ENCODE peak calls at places on chromosomes 13 and 19, in nine cellular contexts. J is esophagus squamous epithelium, H is glutamatergic neuron, Z is HFFc6, O is body of pancreas, S is AG04450, D is lower lobe of right lung, B is sigmoid colon, W is Caco-2. V is an unnamed sample.

GRCh38 chr13:67421475-67421874 is 191.3 kb upstream of the PCDH9 start:
- DNase-seq in Z (no peak), O (no peak), S (no peak), W (no peak), J (no peak), B (no peak), D (no peak), H (no peak), V (no peak)

GRCh38 chr19:55383279-55383788 is 758 bp downstream of the TMEM238 start:
- DNase-seq in S (no peak), W (no peak), Z (no peak), B (no peak), D (no peak), J (no peak), O (peak), H (peak), V (no peak)

GRCh38 chr19:41330946-41331678 is 21.1 kb downstream of the CCDC97 start:
- DNase-seq in W (no peak), D (no peak), O (no peak), Z (no peak), S (no peak), H (peak), B (no peak), J (no peak), V (no peak)

GRCh38 chr13:93767231-93767916 is 540.8 kb downstream of the GPC6 start:
- DNase-seq in H (no peak), J (no peak), O (no peak), B (no peak), W (no peak), S (no peak), D (no peak), Z (no peak), V (no peak)

GRCh38 chr13:76350399-76350798 is 535.8 kb downstream of the KCTD12 start:
- DNase-seq in D (peak), W (peak), B (no peak), O (no peak), Z (no peak), H (no peak), S (no peak), J (no peak), V (no peak)

GRCh38 chr13:26722321-26722720 is 38.3 kb downstream of the GPR12 start:
- DNase-seq in B (no peak), S (no peak), D (no peak), Z (no peak), H (no peak), W (no peak), O (no peak), J (no peak), V (no peak)

GRCh38 chr13:114090476-114090875 is 41.9 kb downstream of the RASA3 start:
- DNase-seq in Z (no peak), B (peak), W (peak), S (no peak), J (no peak), O (no peak), D (peak), H (no peak), V (peak)

GRCh38 chr13:79237981-79238380 is 168.1 kb downstream of the RBM26 start:
- DNase-seq in J (no peak), Z (no peak), O (no peak), B (no peak), D (no peak), H (no peak), S (no peak), W (no peak), V (no peak)

GRCh38 chr13:83215627-83216026 is 666.6 kb downstream of the SLITRK1 start:
- DNase-seq in J (no peak), B (no peak), H (no peak), S (peak), O (no peak), Z (peak), W (no peak), D (no peak), V (no peak)

GRCh38 chr19:14482112-14482941 is 7.2 kb upstream of the PTGER1 start:
- DNase-seq in W (no peak), Z (no peak), D (no peak), J (no peak), S (no peak), O (no peak), H (no peak), B (no peak), V (no peak)

GRCh38 chr13:36207672-36208071 is 6.7 kb downstream of the SOHLH2 start:
- DNase-seq in H (no peak), J (no peak), S (no peak), B (no peak), O (no peak), Z (no peak), D (no peak), W (no peak), V (no peak)

GRCh38 chr19:33678796-33679195 is 57.0 kb downstream of the CHST8 start:
- DNase-seq in W (no peak), O (no peak), H (no peak), D (no peak), Z (no peak), J (no peak), B (peak), S (no peak), V (no peak)

GRCh38 chr13:98896868-98897144 is 81.1 kb downstream of the DOCK9 start:
- DNase-seq in D (no peak), Z (no peak), H (no peak), W (peak), J (no peak), B (no peak), S (no peak), O (no peak), V (no peak)

GRCh38 chr13:44618326-44618725 is 42.2 kb upstream of the TSC22D1 start:
- DNase-seq in W (no peak), H (no peak), O (no peak), J (no peak), B (no peak), D (no peak), S (no peak), Z (no peak), V (no peak)

GRCh38 chr13:29540799-29541198 is 54.7 kb downstream of the SLC7A1 start:
- DNase-seq in S (no peak), H (no peak), B (no peak), O (no peak), W (no peak), D (no peak), Z (no peak), J (no peak), V (no peak)

GRCh38 chr19:35000647-35001501 is 751 bp downstream of the GRAMD1A start:
- DNase-seq in W (no peak), O (peak), S (no peak), J (no peak), Z (peak), H (peak), D (peak), B (no peak), V (no peak)

GRCh38 chr13:46603165-46603603 is 50.2 kb downstream of the LRCH1 start:
- DNase-seq in Z (peak), B (no peak), J (no peak), D (no peak), S (no peak), H (no peak), O (no peak), W (peak), V (no peak)

GRCh38 chr19:33071887-33072286 is 7.2 kb upstream of the RHPN2 start:
- DNase-seq in D (no peak), W (peak), J (no peak), O (no peak), H (no peak), S (no peak), B (no peak), Z (no peak), V (no peak)

GRCh38 chr13:97849305-97849704 is 104.2 kb upstream of the IPO5 start:
- DNase-seq in H (no peak), Z (peak), S (peak), W (no peak), J (no peak), B (no peak), O (no peak), D (no peak), V (no peak)

GRCh38 chr13:28423010-28423409 is 71.9 kb downstream of the FLT1 start:
- DNase-seq in Z (no peak), H (no peak), B (peak), O (no peak), J (no peak), S (no peak), W (no peak), D (peak), V (no peak)

GRCh38 chr13:113976711-113977684 is 3.1 kb upstream of the C13orf46 start:
- DNase-seq in D (peak), J (no peak), S (peak), B (peak), W (no peak), H (peak), O (no peak), Z (peak), V (peak)

GRCh38 chr19:15423130-15423529 is 4.3 kb upstream of the AKAP8L start:
- DNase-seq in W (no peak), Z (no peak), B (no peak), S (no peak), O (no peak), J (no peak), H (no peak), D (no peak), V (no peak)

GRCh38 chr19:50555033-50555432 is 13.2 kb downstream of the LRRC4B start:
- DNase-seq in O (no peak), W (no peak), H (no peak), S (no peak), D (no peak), J (no peak), B (no peak), Z (no peak), V (no peak)

GRCh38 chr13:55439450-55439849 is 1701.3 kb upstream of the PRR20A start:
- DNase-seq in B (no peak), Z (no peak), W (no peak), J (no peak), S (no peak), O (no peak), H (no peak), D (no peak), V (no peak)

GRCh38 chr13:74945637-74946036 is 536.3 kb downstream of the TBC1D4 start:
- DNase-seq in H (no peak), O (no peak), B (no peak), Z (no peak), S (no peak), D (no peak), J (no peak), W (no peak), V (no peak)

GRCh38 chr13:111513766-111514611 is 193.5 kb downstream of the TEX29 start:
- DNase-seq in H (no peak), J (no peak), W (no peak), Z (no peak), B (no peak), D (no peak), S (no peak), O (no peak), V (peak)

GRCh38 chr19:5189318-5189607 is 151.3 kb downstream of the PTPRS start:
- DNase-seq in S (no peak), J (no peak), W (no peak), Z (no peak), O (no peak), H (no peak), D (no peak), B (no peak), V (no peak)

GRCh38 chr19:5282926-5283325 is 57.7 kb downstream of the PTPRS start:
- DNase-seq in Z (no peak), J (no peak), D (no peak), B (peak), O (no peak), H (no peak), S (no peak), W (no peak), V (no peak)

GRCh38 chr19:44653977-44654784 is 10.5 kb downstream of the PVR start:
- DNase-seq in O (peak), Z (no peak), W (no peak), J (no peak), B (peak), H (peak), S (no peak), D (peak), V (no peak)

GRCh38 chr19:1512671-1513491 is at the start of gene ADAMTSL5:
- DNase-seq in W (peak), Z (peak), J (no peak), H (no peak), S (no peak), D (no peak), O (no peak), B (no peak), V (no peak)

GRCh38 chr19:1981253-1981652 is 34.3 kb downstream of the BTBD2 start:
- DNase-seq in D (no peak), B (no peak), H (no peak), W (no peak), O (no peak), Z (no peak), S (no peak), J (no peak), V (no peak)

GRCh38 chr19:2754659-2755447 is 15.0 kb upstream of the SLC39A3 start:
- DNase-seq in J (no peak), W (no peak), Z (no peak), B (no peak), S (no peak), O (no peak), H (no peak), D (no peak), V (peak)

DNA sequence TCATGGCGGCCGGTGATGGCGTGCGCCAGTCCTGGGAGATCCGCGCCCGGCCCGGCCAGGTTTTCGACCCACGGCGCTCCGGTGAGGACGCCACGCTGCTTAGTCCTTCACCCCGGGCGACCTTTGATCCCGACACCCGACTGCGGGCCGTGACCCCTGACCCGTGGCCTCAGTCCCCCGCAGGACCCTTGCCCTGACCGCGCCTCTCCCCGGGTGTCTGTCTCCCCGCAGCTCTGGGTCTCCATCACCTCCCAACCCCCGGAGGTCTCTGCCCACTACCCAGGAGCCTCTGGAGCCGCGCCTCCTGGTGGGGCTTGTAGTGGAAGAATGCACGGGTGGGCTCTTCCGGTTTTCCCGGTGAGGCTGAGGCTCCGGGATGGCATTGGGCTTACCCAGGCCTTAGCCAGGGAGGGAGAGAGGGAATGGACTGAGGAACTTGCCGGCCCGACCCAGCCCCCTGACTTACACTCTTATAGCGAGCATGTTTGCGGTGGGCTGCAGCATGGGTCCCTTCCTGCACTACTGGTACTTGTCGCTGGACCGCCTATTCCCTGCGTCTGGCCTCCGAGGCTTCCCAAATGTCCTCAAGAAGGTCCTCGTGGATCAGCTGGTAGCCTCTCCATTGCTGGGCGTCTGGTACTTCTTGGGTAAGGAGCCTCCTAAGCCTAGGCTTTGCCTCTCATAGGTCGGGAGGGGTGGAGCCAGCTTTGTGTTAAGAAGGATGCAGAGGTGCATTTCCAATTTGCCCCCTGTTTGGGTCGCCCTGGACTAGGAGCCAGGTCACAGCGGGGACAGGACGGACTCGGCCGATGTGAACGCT is 580 bp downstream of the MPV17L2 start:
- DNase-seq in D (no peak), Z (no peak), O (no peak), S (no peak), B (peak), J (no peak), W (no peak), H (peak), V (no peak)
- TF ChIP-seq CTCF in D (no peak), Z (peak), O (no peak), S (no peak), B (no peak), J (no peak), W (no peak), H (no peak), V (peak)

DNA sequence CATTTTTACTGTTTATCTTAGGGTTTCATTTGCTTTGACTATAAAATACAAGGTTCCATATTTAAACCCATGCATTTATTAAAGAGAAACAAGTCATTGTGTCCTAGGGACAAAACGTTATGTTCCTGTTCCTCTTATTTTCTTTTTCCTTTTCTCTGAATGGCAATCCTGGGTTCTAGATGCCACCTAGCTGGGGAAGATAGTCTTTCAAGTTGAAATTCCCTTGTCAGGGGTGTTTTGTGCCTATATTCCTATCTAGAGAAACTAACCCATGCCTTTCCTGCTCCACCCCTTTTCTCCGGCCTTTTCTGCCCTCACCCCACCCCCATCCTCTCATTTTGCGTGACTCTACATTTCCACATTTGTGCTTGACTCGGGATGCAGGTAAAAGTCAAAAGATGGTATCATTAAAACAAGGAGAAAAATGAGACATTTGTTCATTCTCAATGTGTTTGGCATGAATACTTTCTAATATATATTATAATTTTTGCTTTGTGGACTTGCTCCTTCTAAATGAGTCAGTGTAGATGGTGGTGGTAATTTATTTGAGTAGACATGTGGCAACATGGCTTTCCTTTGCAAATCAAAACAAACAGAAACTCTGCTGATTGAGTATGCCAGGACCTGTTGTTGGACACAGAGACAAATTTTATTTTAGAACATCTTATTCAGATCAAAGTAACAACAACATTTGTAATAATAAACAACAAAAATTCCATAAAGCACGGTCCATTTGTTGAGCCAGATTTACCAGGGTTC is 26.8 kb upstream of the STARD13 start:
- DNase-seq in J (no peak), O (no peak), B (no peak), S (no peak), W (no peak), Z (peak), D (no peak), H (no peak), V (no peak)
- TF ChIP-seq CTCF in J (no peak), O (peak), B (no peak), S (no peak), W (peak), Z (peak), D (peak), H (no peak), V (peak)

GRCh38 chr19:6312018-6312417 is 21.4 kb downstream of the ACER1 start:
- DNase-seq in H (no peak), S (no peak), Z (no peak), J (no peak), O (no peak), B (no peak), D (no peak), W (no peak), V (no peak)
- TF ChIP-seq CTCF in H (no peak), S (peak), Z (no peak), J (no peak), O (no peak), B (no peak), D (no peak), W (no peak), V (no peak)

GRCh38 chr13:50125556-50126377 is 110.5 kb downstream of the KCNRG start:
- DNase-seq in D (peak), H (peak), J (peak), O (peak), S (peak), Z (peak), W (peak), B (peak), V (peak)

GRCh38 chr13:50125306-50125555 is 110.0 kb downstream of the KCNRG start:
- DNase-seq in J (no peak), B (no peak), Z (no peak), H (peak), S (no peak), O (no peak), W (no peak), D (no peak), V (no peak)

GRCh38 chr13:50127726-50128291 is 112.6 kb downstream of the KCNRG start:
- DNase-seq in D (no peak), W (no peak), Z (no peak), S (no peak), H (no peak), B (no peak), J (no peak), O (no peak), V (peak)

GRCh38 chr13:50127017-50127725 is 111.9 kb downstream of the KCNRG start:
- DNase-seq in W (no peak), B (peak), H (peak), O (peak), J (no peak), S (no peak), Z (peak), D (peak), V (peak)

DNA sequence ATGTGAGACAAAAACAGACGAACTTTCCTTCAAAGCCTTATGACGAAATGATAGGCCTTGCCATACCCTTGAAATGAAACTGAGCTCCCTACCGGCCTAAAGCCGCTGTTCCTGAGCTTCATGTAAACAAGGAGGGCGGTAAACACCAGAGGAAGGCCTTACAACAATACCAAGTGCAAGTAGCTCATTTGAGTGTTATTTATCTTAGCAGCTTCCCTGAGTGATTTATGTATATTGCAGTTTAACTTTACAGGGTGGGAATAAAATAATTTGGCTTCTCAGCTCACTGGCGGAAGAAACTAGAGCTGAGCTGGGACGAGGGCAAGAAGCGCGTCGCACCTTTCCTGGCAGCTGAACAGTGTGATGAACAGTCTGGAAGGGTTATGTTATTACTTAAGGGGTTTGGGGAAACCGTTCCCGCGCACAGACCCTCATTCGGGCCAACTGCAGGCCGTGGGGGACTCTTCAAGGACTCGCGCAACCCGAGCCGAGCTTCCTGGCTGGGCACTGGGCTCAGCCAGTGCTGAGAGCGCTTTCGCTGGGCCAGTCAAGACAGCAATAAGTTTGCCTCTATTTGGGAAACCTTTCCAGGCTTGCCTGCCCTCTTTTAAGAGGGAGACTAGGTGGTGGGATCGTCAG is 111.3 kb downstream of the KCNRG start:
- DNase-seq in W (no peak), O (no peak), H (no peak), S (no peak), B (no peak), J (no peak), Z (no peak), D (no peak), V (no peak)
- TF ChIP-seq CTCF in W (no peak), O (no peak), H (no peak), S (no peak), B (no peak), J (no peak), Z (no peak), D (no peak), V (no peak)